ENCODE peak calls at places on chromosomes 2 and 18, in four cellular contexts. O is tibial artery, P is tibial nerve, L is colonic mucosa. Y is an unnamed sample.

GRCh38 chr2:130241041-130241707 is 42.9 kb upstream of the TUBA3E start:
- DNase-seq in O (no peak), P (no peak), L (peak), Y (no peak)

GRCh38 chr2:138787053-138787666 is 7.0 kb upstream of the NXPH2 start:
- DNase-seq in O (no peak), P (no peak), L (no peak), Y (no peak)

GRCh38 chr2:41963661-41964525 is 83.9 kb upstream of the PKDCC start:
- DNase-seq in O (peak), P (no peak), L (peak), Y (peak)

GRCh38 chr2:64049633-64050220 is 30.5 kb upstream of the VPS54 start:
- DNase-seq in O (peak), P (peak), L (peak), Y (no peak)

GRCh38 chr2:166516712-166517303 is 22.8 kb upstream of the SCN7A start:
- DNase-seq in O (no peak), P (no peak), L (no peak), Y (no peak)

GRCh38 chr18:36424741-36425142 is 127.2 kb downstream of the FHOD3 start:
- DNase-seq in O (no peak), P (no peak), L (no peak), Y (no peak)

GRCh38 chr18:12295389-12296086 is 12.5 kb upstream of the TUBB6 start:
- DNase-seq in O (no peak), P (no peak), L (no peak), Y (no peak)

GRCh38 chr2:38711558-38711957 is 39.6 kb downstream of the SRSF7 start:
- DNase-seq in O (no peak), P (no peak), L (no peak), Y (no peak)

GRCh38 chr2:69641887-69642708 is 1.4 kb downstream of the AAK1 start:
- DNase-seq in O (no peak), P (no peak), L (no peak), Y (no peak)

DNA sequence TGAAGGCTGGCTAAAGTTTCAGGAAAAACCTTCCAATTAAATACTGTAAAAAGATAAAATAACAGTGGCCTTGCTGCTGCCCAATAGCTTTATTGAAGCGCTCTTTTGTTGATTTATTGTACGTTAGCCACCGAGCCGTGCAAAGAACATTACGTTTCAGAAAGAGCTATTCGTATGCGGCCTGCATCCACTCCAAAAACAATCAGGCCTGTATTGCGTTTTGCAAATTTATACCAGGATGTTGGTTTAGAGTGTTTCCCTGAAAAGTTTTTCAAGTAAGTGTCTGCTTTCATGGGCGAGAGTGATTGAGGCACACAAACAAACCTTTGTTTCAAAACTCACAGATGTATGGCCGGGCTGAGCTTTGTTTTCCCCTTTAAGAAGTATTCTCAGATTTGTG is 257.2 kb upstream of the SALL3 start:
- DNase-seq in O (no peak), P (no peak), L (no peak), Y (no peak)
- H3K27ac ChIP-seq in O (no peak), P (no peak), L (no peak), Y (no peak)

DNA sequence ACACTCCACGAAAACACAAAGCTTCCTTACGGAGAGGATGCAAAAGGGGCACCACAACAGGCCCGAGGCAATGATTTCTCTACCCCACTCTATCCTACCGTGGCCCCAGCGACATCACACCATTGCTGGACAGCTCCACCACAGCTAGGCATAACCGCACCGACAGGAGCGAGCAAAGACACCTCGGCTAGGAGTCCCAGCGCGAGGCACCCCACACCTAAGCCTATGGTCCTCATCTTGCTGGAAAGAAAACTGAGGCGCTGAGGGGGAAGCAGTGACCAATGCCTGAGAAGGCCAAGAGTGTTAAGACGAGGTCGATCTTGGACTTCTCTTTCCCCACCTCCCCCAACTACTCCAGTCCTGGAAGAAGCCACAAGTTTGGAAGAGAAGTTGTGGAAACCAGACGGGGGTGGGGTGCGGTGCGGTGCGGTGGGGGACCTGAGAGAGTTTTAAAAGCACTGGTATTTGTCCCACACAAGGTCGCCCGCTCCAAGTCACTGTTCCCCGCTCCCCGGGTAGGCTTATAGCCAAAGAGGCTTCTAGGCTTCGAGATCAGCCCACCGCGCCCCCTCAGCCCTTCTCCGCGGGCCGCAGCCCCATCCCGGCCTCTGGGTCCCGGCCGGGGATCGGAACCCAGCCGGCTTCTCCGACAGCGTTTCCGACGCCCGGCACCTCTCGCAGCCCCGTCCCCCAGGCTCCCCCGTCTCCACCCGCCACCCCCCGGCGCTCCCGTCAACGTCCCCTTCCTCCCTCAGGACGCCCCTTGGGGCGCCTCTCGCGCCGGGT is 766 bp downstream of the PDE6D start:
- DNase-seq in O (no peak), P (no peak), L (peak), Y (peak)
- TF ChIP-seq CTCF in O (no peak), P (no peak), L (no peak), Y (no peak)

GRCh38 chr18:50628543-50628905 is 68.6 kb downstream of the MAPK4 start:
- DNase-seq in O (no peak), P (no peak), L (no peak), Y (no peak)
- H3K4me3 ChIP-seq in O (no peak), P (no peak), L (no peak), Y (no peak)

DNA sequence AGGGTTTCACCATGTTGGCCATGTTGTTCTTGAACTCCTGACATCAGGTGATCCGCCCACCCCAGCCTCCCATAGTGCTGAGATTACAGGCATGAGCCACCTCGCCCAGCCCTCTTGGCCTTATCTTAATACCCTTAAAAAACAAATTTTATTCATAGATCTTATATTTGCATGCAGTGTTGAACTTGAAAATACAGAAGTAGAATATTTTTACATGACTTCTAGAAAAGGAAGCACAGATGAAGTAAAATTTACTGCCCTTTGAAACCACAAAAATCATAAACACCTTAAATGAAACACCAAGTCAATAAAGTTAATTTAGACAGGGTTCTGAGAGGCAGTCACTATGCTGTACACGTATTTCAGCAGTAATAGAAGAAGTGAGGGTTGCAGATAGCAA is 145.7 kb downstream of the CERS6 start:
- DNase-seq in O (no peak), P (no peak), L (no peak), Y (no peak)
- H3K27ac ChIP-seq in O (no peak), P (no peak), L (peak), Y (no peak)

GRCh38 chr18:76658627-76659026 is 163.6 kb upstream of the ZNF516 start:
- DNase-seq in O (no peak), P (no peak), L (no peak), Y (no peak)
- TF ChIP-seq CTCF in O (no peak), P (no peak), L (no peak), Y (no peak)

GRCh38 chr18:79792096-79792987 is 5.4 kb upstream of the KCNG2 start:
- DNase-seq in O (no peak), P (no peak), L (no peak), Y (no peak)
- H3K4me3 ChIP-seq in O (no peak), P (no peak), L (no peak), Y (peak)

DNA sequence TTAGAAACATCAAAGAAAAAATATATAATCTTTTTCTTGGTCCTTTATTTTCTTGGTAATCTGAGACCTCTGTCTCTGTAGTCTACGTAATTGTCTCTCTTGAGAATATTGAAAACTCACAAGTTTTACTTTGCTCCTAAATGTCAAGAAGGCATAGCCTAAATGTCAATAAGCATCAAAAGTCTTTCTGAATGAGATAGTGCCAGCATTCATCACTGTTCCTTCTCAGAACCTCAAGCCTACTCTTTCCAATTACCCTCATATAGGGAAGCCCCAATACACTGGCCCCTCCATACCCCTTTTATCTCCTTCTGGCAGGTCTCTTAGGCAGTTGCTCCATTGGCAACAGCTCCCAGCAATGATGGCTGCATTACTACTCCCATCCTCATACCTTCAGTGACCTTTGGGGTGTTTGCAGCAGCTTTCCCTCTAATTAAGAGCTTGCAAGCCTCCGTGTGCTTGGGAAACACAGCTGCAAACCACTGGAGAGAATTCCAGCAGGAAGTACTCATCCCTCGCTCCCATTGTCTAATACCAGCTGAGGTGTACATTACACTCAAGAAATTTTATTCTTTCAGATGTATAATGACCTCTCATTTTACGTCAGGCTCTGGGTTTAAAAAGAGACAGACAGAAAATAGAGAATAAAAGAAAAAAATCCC is 95.8 kb downstream of the KYNU start:
- DNase-seq in O (no peak), P (no peak), L (no peak), Y (no peak)
- H3K27ac ChIP-seq in O (no peak), P (no peak), L (no peak), Y (no peak)

DNA sequence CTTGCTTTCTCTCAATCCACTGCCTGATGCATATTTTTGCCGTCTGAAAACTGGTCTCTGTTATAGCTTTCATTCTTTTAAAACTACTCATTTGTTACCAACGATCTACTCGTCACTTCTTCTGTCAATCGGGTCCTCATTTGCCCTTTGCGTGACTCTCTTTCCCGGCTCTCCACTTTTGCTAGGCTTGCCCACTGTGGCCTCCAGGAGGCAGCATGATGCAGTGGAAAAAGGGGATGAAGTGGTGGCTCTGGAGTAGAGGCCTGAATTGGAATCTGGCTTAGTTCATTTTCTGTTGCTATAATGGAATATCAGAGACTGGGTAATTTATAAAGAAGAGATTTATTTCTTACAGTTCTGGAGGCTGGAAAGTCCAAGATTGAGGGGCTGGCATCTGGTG is 15.2 kb downstream of the GDF7 start:
- DNase-seq in O (no peak), P (no peak), L (no peak), Y (no peak)
- TF ChIP-seq CTCF in O (peak), P (no peak), L (no peak), Y (no peak)

GRCh38 chr2:179335732-179336131 is 71.1 kb upstream of the SESTD1 start:
- DNase-seq in O (no peak), P (no peak), L (no peak), Y (no peak)

GRCh38 chr2:179336782-179337534 is 72.3 kb upstream of the SESTD1 start:
- DNase-seq in O (peak), P (no peak), L (no peak), Y (no peak)

GRCh38 chr2:179338681-179339080 is 74.0 kb upstream of the SESTD1 start:
- DNase-seq in O (no peak), P (no peak), L (no peak), Y (no peak)

GRCh38 chr2:179331066-179331465 is 66.4 kb upstream of the SESTD1 start:
- DNase-seq in O (no peak), P (no peak), L (no peak), Y (no peak)

DNA sequence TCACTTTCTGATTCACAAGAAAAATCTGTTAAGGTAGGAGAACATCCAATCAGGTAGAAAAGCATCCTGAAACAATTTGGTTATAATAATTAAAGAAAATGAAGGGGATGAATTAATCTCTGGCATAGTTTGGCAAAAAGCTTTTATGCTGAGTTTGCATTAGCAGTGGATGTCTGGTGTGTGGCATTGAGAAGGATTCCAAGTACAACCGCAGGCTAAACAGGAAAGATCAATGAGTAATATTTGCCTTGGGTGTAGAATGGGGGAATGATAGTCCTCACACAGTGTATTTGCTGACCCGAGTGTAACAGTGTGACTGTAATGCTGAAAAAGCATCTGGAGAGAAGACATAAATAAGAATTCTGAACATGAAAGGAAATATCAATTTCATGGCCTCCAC is 68.3 kb upstream of the SESTD1 start:
- DNase-seq in O (no peak), P (no peak), L (no peak), Y (no peak)
- H3K4me3 ChIP-seq in O (no peak), P (no peak), L (no peak), Y (no peak)